ENCODE peak calls at places on chromosomes 4 and X, in five cellular contexts. Q, S, X, D and M are unnamed samples.

GRCh38 chrX:30530591-30530990 is 47.0 kb downstream of the TASL start:
- DNase-seq in Q (no peak), S (peak; percentile 58), X (no peak), D (no peak), M (no peak)

GRCh38 chr4:6343950-6344408 is 74.3 kb downstream of the WFS1 start:
- DNase-seq in Q (peak; percentile 19), S (peak; percentile 60), X (peak; percentile 52), D (peak; percentile 44), M (peak; percentile 64)

GRCh38 chr4:142585411-142585810 is 260.7 kb downstream of the INPP4B start:
- DNase-seq in Q (no peak), S (peak; percentile 22), X (no peak), D (no peak), M (no peak)

GRCh38 chr4:73730292-73730691 is 10.1 kb upstream of the CXCL8 start:
- DNase-seq in Q (no peak), S (no peak), X (no peak), D (peak; percentile 29), M (no peak)

GRCh38 chrX:111100191-111100590 is 4.2 kb downstream of the PAK3 start:
- DNase-seq in Q (no peak), S (peak; percentile 7), X (peak; percentile 57), D (peak; percentile 35), M (peak; percentile 65)

GRCh38 chrX:120763269-120763668 is 112.4 kb downstream of the CT47B1 start:
- DNase-seq in Q (no peak), S (no peak), X (no peak), D (no peak), M (no peak)

GRCh38 chrX:104098151-104098808 is 14.0 kb upstream of the ZCCHC18 start:
- DNase-seq in Q (peak; percentile 21), S (peak; percentile 86), X (peak; percentile 72), D (peak; percentile 73), M (no peak)

GRCh38 chrX:74422029-74422352 is 698 bp downstream of the SLC16A2 start:
- DNase-seq in Q (no peak), S (no peak), X (no peak), D (no peak), M (no peak)

GRCh38 chr4:88219099-88219498 is 60.7 kb upstream of the ABCG2 start:
- DNase-seq in Q (peak; percentile 9), S (peak; percentile 80), X (peak; percentile 70), D (peak; percentile 60), M (no peak)

GRCh38 chr4:76854858-76855257 is 43.1 kb downstream of the SOWAHB start:
- DNase-seq in Q (no peak), S (no peak), X (no peak), D (peak; percentile 8), M (no peak)

GRCh38 chr4:124499266-124499665 is 213.3 kb downstream of the ANKRD50 start:
- DNase-seq in Q (no peak), S (peak; percentile 31), X (no peak), D (peak; percentile 22), M (no peak)

GRCh38 chrX:47169726-47170515 is 23.7 kb upstream of the UBA1 start:
- DNase-seq in Q (no peak), S (peak; percentile 72), X (peak; percentile 26), D (peak; percentile 29), M (peak; percentile 15)

GRCh38 chr4:102761478-102761790 is 666 bp upstream of the MANBA start:
- DNase-seq in Q (no peak), S (peak; percentile 38), X (peak; percentile 34), D (no peak), M (no peak)

GRCh38 chr4:10099521-10100325 is 16.9 kb downstream of the WDR1 start:
- DNase-seq in Q (no peak), S (no peak), X (no peak), D (no peak), M (no peak)

GRCh38 chr4:81628489-81628888 is 156.8 kb upstream of the RASGEF1B start:
- DNase-seq in Q (no peak), S (no peak), X (no peak), D (no peak), M (no peak)

GRCh38 chrX:63350551-63350950 is 581 bp downstream of the SPIN4 start:
- DNase-seq in Q (no peak), S (no peak), X (peak; percentile 18), D (no peak), M (peak; percentile 30)

GRCh38 chr4:185463541-185463940 is 8.0 kb downstream of the CCDC110 start:
- DNase-seq in Q (no peak), S (no peak), X (no peak), D (no peak), M (no peak)

DNA sequence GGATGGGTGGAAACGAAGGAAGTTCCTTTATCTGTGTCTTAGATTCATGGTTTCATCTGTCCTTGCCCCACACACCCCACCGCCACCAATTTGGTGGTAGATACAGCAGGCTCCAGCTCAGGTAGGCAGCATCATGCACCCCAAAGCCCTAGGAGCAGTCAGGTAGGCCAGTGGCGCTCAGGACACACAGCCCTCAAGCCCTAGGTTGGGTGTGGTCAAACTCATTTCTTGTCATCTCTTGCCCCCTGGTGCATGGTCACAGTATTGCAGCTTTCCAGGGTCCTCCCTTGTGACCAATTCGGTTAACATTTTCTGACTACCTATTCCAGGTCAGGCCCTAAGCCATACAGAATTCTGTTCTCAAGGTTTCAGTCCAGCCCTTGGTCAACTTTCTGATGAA is 14.5 kb upstream of the PRRG3 start:
- DNase-seq in Q (no peak), S (peak; percentile 39), X (peak; percentile 65), D (peak; percentile 3), M (peak; percentile 74)
- TF ChIP-seq CTCF in Q (peak; percentile 31), S (peak; percentile 64), X (peak; percentile 49), D (peak; percentile 46), M (peak; percentile 74)

DNA sequence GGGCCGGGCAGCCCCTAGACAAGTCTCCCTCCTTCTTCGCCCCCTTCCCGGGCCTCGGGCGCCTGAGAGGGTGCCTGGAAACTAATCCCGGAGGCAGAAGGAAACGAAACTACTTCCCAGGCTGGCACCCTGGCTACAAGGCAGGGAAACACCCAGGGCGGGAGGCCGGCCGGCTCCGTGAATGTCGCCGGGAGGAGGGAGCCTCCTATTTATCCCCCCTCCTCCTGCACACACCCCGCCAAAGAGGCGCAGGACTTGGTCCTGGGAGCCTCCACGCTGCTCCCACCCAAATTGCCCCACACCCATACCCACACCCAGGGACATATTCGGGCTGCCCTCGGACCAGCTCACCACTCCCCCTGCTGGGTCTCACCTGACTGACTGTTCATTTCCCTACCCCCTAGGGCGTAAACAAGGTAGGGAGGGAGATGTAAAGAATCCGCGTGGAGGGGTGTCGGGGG is at the start of gene BTC:
- DNase-seq in Q (no peak), S (peak; percentile 4), X (peak; percentile 49), D (peak; percentile 5), M (peak; percentile 58)
- TF ChIP-seq CTCF in Q (no peak), S (peak; percentile 47), X (peak; percentile 28), D (peak; percentile 52), M (peak; percentile 48)

GRCh38 chr4:161438096-161438495 is 725.7 kb downstream of the FSTL5 start:
- DNase-seq in Q (no peak), S (no peak), X (no peak), D (no peak), M (no peak)
- TF ChIP-seq CTCF in Q (no peak), S (no peak), X (no peak), D (no peak), M (no peak)

GRCh38 chrX:71147496-71148277 is 3.0 kb downstream of the NLGN3 start:
- DNase-seq in Q (no peak), S (no peak), X (no peak), D (no peak), M (no peak)
- TF ChIP-seq CTCF in Q (no peak), S (no peak), X (no peak), D (no peak), M (no peak)

GRCh38 chr4:2186133-2186864 is 55.6 kb downstream of the HAUS3 start:
- DNase-seq in Q (no peak), S (peak; percentile 50), X (peak; percentile 66), D (peak; percentile 7), M (peak; percentile 68)
- TF ChIP-seq CTCF in Q (no peak), S (peak; percentile 61), X (peak; percentile 57), D (peak; percentile 43), M (peak; percentile 87)